ENCODE peak calls at places on chromosome 9, in ten cellular contexts. One of them, this sample, is unnamed.

GRCh38 chr9:89705651-89706050 is 100.8 kb downstream of the GADD45G start:
- DNase-seq in CD4-positive, alpha-beta memory T cell: no peak
- DNase-seq in fibroblast of lung: no peak
- DNase-seq in OCI-LY7: no peak
- DNase-seq in GM23248: no peak
- DNase-seq in H7: no peak
- DNase-seq in adipocyte: no peak
- DNase-seq in pancreas: no peak
- DNase-seq in body of pancreas: no peak
- DNase-seq in IMR-90: no peak
- DNase-seq in this sample: no peak

GRCh38 chr9:34985311-34985899 is 4.1 kb upstream of the DNAJB5 start:
- DNase-seq in IMR-90: peak
- DNase-seq in OCI-LY7: peak
- DNase-seq in pancreas: peak
- DNase-seq in CD4-positive, alpha-beta memory T cell: peak
- DNase-seq in body of pancreas: peak
- DNase-seq in fibroblast of lung: peak
- DNase-seq in adipocyte: peak
- DNase-seq in GM23248: peak
- DNase-seq in H7: peak
- DNase-seq in this sample: no peak

GRCh38 chr9:20209421-20210340 is 412.6 kb downstream of the MLLT3 start:
- DNase-seq in adipocyte: no peak
- DNase-seq in IMR-90: no peak
- DNase-seq in H7: no peak
- DNase-seq in pancreas: no peak
- DNase-seq in CD4-positive, alpha-beta memory T cell: peak
- DNase-seq in GM23248: no peak
- DNase-seq in body of pancreas: no peak
- DNase-seq in OCI-LY7: no peak
- DNase-seq in fibroblast of lung: no peak
- DNase-seq in this sample: no peak

GRCh38 chr9:125650271-125650737 is 56.7 kb downstream of the MAPKAP1 start:
- DNase-seq in pancreas: no peak
- DNase-seq in GM23248: peak
- DNase-seq in body of pancreas: no peak
- DNase-seq in CD4-positive, alpha-beta memory T cell: no peak
- DNase-seq in IMR-90: peak
- DNase-seq in H7: no peak
- DNase-seq in OCI-LY7: peak
- DNase-seq in fibroblast of lung: peak
- DNase-seq in adipocyte: peak
- DNase-seq in this sample: no peak

GRCh38 chr9:6715755-6716643 is 41.8 kb upstream of the KDM4C start:
- DNase-seq in GM23248: peak
- DNase-seq in CD4-positive, alpha-beta memory T cell: peak
- DNase-seq in IMR-90: no peak
- DNase-seq in H7: no peak
- DNase-seq in OCI-LY7: no peak
- DNase-seq in adipocyte: no peak
- DNase-seq in pancreas: peak
- DNase-seq in fibroblast of lung: peak
- DNase-seq in body of pancreas: peak
- DNase-seq in this sample: no peak

GRCh38 chr9:116370587-116370986 is 217.0 kb downstream of the PAPPA start:
- DNase-seq in OCI-LY7: no peak
- DNase-seq in fibroblast of lung: peak
- DNase-seq in GM23248: no peak
- DNase-seq in pancreas: no peak
- DNase-seq in body of pancreas: no peak
- DNase-seq in IMR-90: no peak
- DNase-seq in adipocyte: no peak
- DNase-seq in H7: no peak
- DNase-seq in CD4-positive, alpha-beta memory T cell: no peak
- DNase-seq in this sample: no peak

GRCh38 chr9:3215658-3216057 is 310.1 kb downstream of the RFX3 start:
- DNase-seq in H7: no peak
- DNase-seq in pancreas: no peak
- DNase-seq in body of pancreas: no peak
- DNase-seq in fibroblast of lung: no peak
- DNase-seq in OCI-LY7: no peak
- DNase-seq in IMR-90: no peak
- DNase-seq in GM23248: no peak
- DNase-seq in adipocyte: no peak
- DNase-seq in CD4-positive, alpha-beta memory T cell: no peak
- DNase-seq in this sample: no peak

GRCh38 chr9:97307500-97308163 is at the start of gene CCDC180:
- DNase-seq in H7: no peak
- DNase-seq in pancreas: peak
- DNase-seq in OCI-LY7: no peak
- DNase-seq in adipocyte: peak
- DNase-seq in body of pancreas: no peak
- DNase-seq in IMR-90: no peak
- DNase-seq in fibroblast of lung: peak
- DNase-seq in GM23248: peak
- DNase-seq in CD4-positive, alpha-beta memory T cell: no peak
- DNase-seq in this sample: no peak

GRCh38 chr9:106878081-106878837 is 15.3 kb downstream of the ZNF462 start:
- DNase-seq in fibroblast of lung: no peak
- DNase-seq in adipocyte: no peak
- DNase-seq in IMR-90: no peak
- DNase-seq in body of pancreas: no peak
- DNase-seq in OCI-LY7: no peak
- DNase-seq in pancreas: no peak
- DNase-seq in GM23248: no peak
- DNase-seq in CD4-positive, alpha-beta memory T cell: no peak
- DNase-seq in H7: peak
- DNase-seq in this sample: no peak

GRCh38 chr9:136764301-136764891 is at the start of gene LCN15:
- DNase-seq in OCI-LY7: no peak
- DNase-seq in GM23248: no peak
- DNase-seq in H7: no peak
- DNase-seq in fibroblast of lung: no peak
- DNase-seq in body of pancreas: no peak
- DNase-seq in pancreas: peak
- DNase-seq in CD4-positive, alpha-beta memory T cell: no peak
- DNase-seq in adipocyte: no peak
- DNase-seq in IMR-90: no peak
- DNase-seq in this sample: no peak

GRCh38 chr9:97803167-97804058 is 49.6 kb upstream of the FOXE1 start:
- DNase-seq in body of pancreas: peak
- DNase-seq in OCI-LY7: peak
- DNase-seq in IMR-90: peak
- DNase-seq in pancreas: peak
- DNase-seq in fibroblast of lung: peak
- DNase-seq in GM23248: peak
- DNase-seq in H7: peak
- DNase-seq in adipocyte: peak
- DNase-seq in CD4-positive, alpha-beta memory T cell: peak
- DNase-seq in this sample: no peak

GRCh38 chr9:22514866-22515265 is 68.2 kb downstream of the DMRTA1 start:
- DNase-seq in body of pancreas: no peak
- DNase-seq in adipocyte: no peak
- DNase-seq in pancreas: no peak
- DNase-seq in CD4-positive, alpha-beta memory T cell: no peak
- DNase-seq in fibroblast of lung: no peak
- DNase-seq in OCI-LY7: no peak
- DNase-seq in H7: no peak
- DNase-seq in GM23248: peak
- DNase-seq in IMR-90: no peak
- DNase-seq in this sample: no peak

GRCh38 chr9:106800691-106801090 is 62.3 kb upstream of the ZNF462 start:
- DNase-seq in GM23248: peak
- DNase-seq in pancreas: no peak
- DNase-seq in OCI-LY7: no peak
- DNase-seq in fibroblast of lung: no peak
- DNase-seq in CD4-positive, alpha-beta memory T cell: no peak
- DNase-seq in H7: no peak
- DNase-seq in adipocyte: peak
- DNase-seq in body of pancreas: no peak
- DNase-seq in IMR-90: no peak
- DNase-seq in this sample: no peak

GRCh38 chr9:88532320-88532719 is 2.7 kb upstream of the NXNL2 start:
- DNase-seq in fibroblast of lung: peak
- DNase-seq in CD4-positive, alpha-beta memory T cell: no peak
- DNase-seq in IMR-90: peak
- DNase-seq in body of pancreas: no peak
- DNase-seq in H7: peak
- DNase-seq in OCI-LY7: no peak
- DNase-seq in GM23248: no peak
- DNase-seq in pancreas: no peak
- DNase-seq in adipocyte: no peak
- DNase-seq in this sample: no peak

GRCh38 chr9:792331-793260 is 48.9 kb upstream of the DMRT1 start:
- DNase-seq in pancreas: no peak
- DNase-seq in OCI-LY7: no peak
- DNase-seq in IMR-90: peak
- DNase-seq in H7: no peak
- DNase-seq in GM23248: no peak
- DNase-seq in adipocyte: peak
- DNase-seq in fibroblast of lung: peak
- DNase-seq in body of pancreas: no peak
- DNase-seq in CD4-positive, alpha-beta memory T cell: no peak
- DNase-seq in this sample: no peak

GRCh38 chr9:130361873-130362362 is 82.8 kb upstream of the ASS1 start:
- DNase-seq in IMR-90: no peak
- DNase-seq in pancreas: no peak
- DNase-seq in body of pancreas: no peak
- DNase-seq in CD4-positive, alpha-beta memory T cell: no peak
- DNase-seq in OCI-LY7: no peak
- DNase-seq in H7: no peak
- DNase-seq in fibroblast of lung: no peak
- DNase-seq in GM23248: no peak
- DNase-seq in adipocyte: no peak
- DNase-seq in this sample: no peak

GRCh38 chr9:81370096-81370495 is 319.3 kb downstream of the TLE1 start:
- DNase-seq in fibroblast of lung: no peak
- DNase-seq in H7: no peak
- DNase-seq in OCI-LY7: no peak
- DNase-seq in pancreas: no peak
- DNase-seq in IMR-90: no peak
- DNase-seq in CD4-positive, alpha-beta memory T cell: no peak
- DNase-seq in adipocyte: no peak
- DNase-seq in body of pancreas: no peak
- DNase-seq in GM23248: no peak
- DNase-seq in this sample: no peak

GRCh38 chr9:103444157-103444556 is 449.0 kb downstream of the CYLC2 start:
- DNase-seq in body of pancreas: no peak
- DNase-seq in fibroblast of lung: no peak
- DNase-seq in OCI-LY7: no peak
- DNase-seq in H7: no peak
- DNase-seq in pancreas: no peak
- DNase-seq in adipocyte: no peak
- DNase-seq in CD4-positive, alpha-beta memory T cell: no peak
- DNase-seq in IMR-90: no peak
- DNase-seq in GM23248: no peak
- DNase-seq in this sample: no peak

GRCh38 chr9:32427111-32427873 is 42.8 kb downstream of the ACO1 start:
- DNase-seq in pancreas: no peak
- DNase-seq in GM23248: peak
- DNase-seq in IMR-90: peak
- DNase-seq in adipocyte: peak
- DNase-seq in OCI-LY7: no peak
- DNase-seq in CD4-positive, alpha-beta memory T cell: no peak
- DNase-seq in body of pancreas: peak
- DNase-seq in H7: no peak
- DNase-seq in fibroblast of lung: peak
- DNase-seq in this sample: no peak

DNA sequence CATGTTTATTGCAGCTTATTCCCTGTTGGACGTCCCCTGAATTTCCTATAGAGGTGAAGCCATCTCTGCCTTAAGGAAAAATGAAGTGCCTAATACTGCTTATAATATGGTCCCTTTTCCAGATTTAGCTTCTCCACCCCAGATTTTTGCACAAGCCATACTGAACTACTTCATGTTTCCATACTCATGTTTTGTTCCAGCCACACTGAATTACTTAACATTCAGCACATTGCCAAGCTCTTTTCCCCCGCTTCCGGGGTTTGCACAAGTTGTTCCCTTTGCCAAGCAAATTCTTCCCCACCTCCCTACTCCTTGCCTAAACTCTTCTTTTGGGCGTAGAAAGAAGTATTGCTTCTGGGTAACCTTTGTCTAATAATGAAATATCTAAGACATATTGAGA is 1.7 kb upstream of the CNTRL start:
- DNase-seq in GM23248: peak
- DNase-seq in body of pancreas: peak
- DNase-seq in OCI-LY7: peak
- DNase-seq in fibroblast of lung: peak
- DNase-seq in IMR-90: peak
- DNase-seq in CD4-positive, alpha-beta memory T cell: no peak
- DNase-seq in adipocyte: peak
- DNase-seq in H7: no peak
- DNase-seq in pancreas: no peak
- DNase-seq in this sample: peak
- H3K4me3 ChIP-seq in GM23248: peak
- H3K4me3 ChIP-seq in body of pancreas: no peak
- H3K4me3 ChIP-seq in OCI-LY7: peak
- H3K4me3 ChIP-seq in fibroblast of lung: peak
- H3K4me3 ChIP-seq in IMR-90: no peak
- H3K4me3 ChIP-seq in CD4-positive, alpha-beta memory T cell: no peak
- H3K4me3 ChIP-seq in adipocyte: peak
- H3K4me3 ChIP-seq in H7: no peak
- H3K4me3 ChIP-seq in pancreas: no peak
- H3K4me3 ChIP-seq in this sample: no peak

GRCh38 chr9:77016111-77016525 is 3.3 kb upstream of the FOXB2 start:
- DNase-seq in body of pancreas: no peak
- DNase-seq in adipocyte: no peak
- DNase-seq in OCI-LY7: no peak
- DNase-seq in fibroblast of lung: no peak
- DNase-seq in CD4-positive, alpha-beta memory T cell: no peak
- DNase-seq in GM23248: no peak
- DNase-seq in pancreas: no peak
- DNase-seq in H7: peak
- DNase-seq in IMR-90: no peak
- DNase-seq in this sample: no peak
- H3K4me3 ChIP-seq in body of pancreas: no peak
- H3K4me3 ChIP-seq in adipocyte: no peak
- H3K4me3 ChIP-seq in OCI-LY7: no peak
- H3K4me3 ChIP-seq in fibroblast of lung: no peak
- H3K4me3 ChIP-seq in CD4-positive, alpha-beta memory T cell: no peak
- H3K4me3 ChIP-seq in GM23248: no peak
- H3K4me3 ChIP-seq in pancreas: no peak
- H3K4me3 ChIP-seq in H7: peak
- H3K4me3 ChIP-seq in IMR-90: no peak
- H3K4me3 ChIP-seq in this sample: no peak

GRCh38 chr9:17906841-17907779 is 328.2 kb downstream of the SH3GL2 start:
- DNase-seq in adipocyte: peak
- DNase-seq in H7: peak
- DNase-seq in fibroblast of lung: no peak
- DNase-seq in body of pancreas: no peak
- DNase-seq in OCI-LY7: no peak
- DNase-seq in GM23248: no peak
- DNase-seq in IMR-90: no peak
- DNase-seq in pancreas: peak
- DNase-seq in CD4-positive, alpha-beta memory T cell: no peak
- DNase-seq in this sample: no peak
- H3K4me3 ChIP-seq in adipocyte: peak
- H3K4me3 ChIP-seq in H7: peak
- H3K4me3 ChIP-seq in fibroblast of lung: no peak
- H3K4me3 ChIP-seq in body of pancreas: no peak
- H3K4me3 ChIP-seq in OCI-LY7: no peak
- H3K4me3 ChIP-seq in GM23248: no peak
- H3K4me3 ChIP-seq in IMR-90: no peak
- H3K4me3 ChIP-seq in pancreas: peak
- H3K4me3 ChIP-seq in CD4-positive, alpha-beta memory T cell: no peak
- H3K4me3 ChIP-seq in this sample: no peak

GRCh38 chr9:91948061-91948422 is 2.0 kb downstream of the ROR2 start:
- DNase-seq in H7: no peak
- DNase-seq in fibroblast of lung: peak
- DNase-seq in OCI-LY7: no peak
- DNase-seq in IMR-90: peak
- DNase-seq in GM23248: peak
- DNase-seq in adipocyte: no peak
- DNase-seq in CD4-positive, alpha-beta memory T cell: no peak
- DNase-seq in pancreas: no peak
- DNase-seq in body of pancreas: no peak
- DNase-seq in this sample: no peak
- H3K4me3 ChIP-seq in H7: peak
- H3K4me3 ChIP-seq in fibroblast of lung: peak
- H3K4me3 ChIP-seq in OCI-LY7: no peak
- H3K4me3 ChIP-seq in IMR-90: peak
- H3K4me3 ChIP-seq in GM23248: peak
- H3K4me3 ChIP-seq in adipocyte: peak
- H3K4me3 ChIP-seq in CD4-positive, alpha-beta memory T cell: no peak
- H3K4me3 ChIP-seq in pancreas: peak
- H3K4me3 ChIP-seq in body of pancreas: no peak
- H3K4me3 ChIP-seq in this sample: no peak